ENCODE peak calls at places on chromosomes 4 and X, in ten cellular contexts. One of them, this sample, is unnamed.

GRCh38 chr4:87152310-87153061 is 67.9 kb downstream of the KLHL8 start:
- DNase-seq in heart left ventricle: no peak
- DNase-seq in gastrocnemius medialis: no peak
- DNase-seq in GM10248: no peak
- DNase-seq in CD4-positive, CD25-positive, alpha-beta regulatory T cell: no peak
- DNase-seq in GM18507: no peak
- DNase-seq in Kasumi-1: no peak
- DNase-seq in T1000: no peak
- DNase-seq in heart right ventricle: no peak
- DNase-seq in kidney tubule cell: no peak
- DNase-seq in this sample: no peak

GRCh38 chrX:104270916-104271512 is 16.3 kb upstream of the ESX1 start:
- DNase-seq in GM10248: no peak
- DNase-seq in heart right ventricle: peak; percentile 39
- DNase-seq in T1000: no peak
- DNase-seq in heart left ventricle: peak; percentile 15
- DNase-seq in gastrocnemius medialis: peak; percentile 55
- DNase-seq in CD4-positive, CD25-positive, alpha-beta regulatory T cell: peak; percentile 33
- DNase-seq in GM18507: no peak
- DNase-seq in Kasumi-1: peak; percentile 37
- DNase-seq in kidney tubule cell: peak; percentile 55
- DNase-seq in this sample: peak; percentile 51

GRCh38 chr4:122584517-122584916 is 36.3 kb downstream of the IL21 start:
- DNase-seq in heart right ventricle: no peak
- DNase-seq in kidney tubule cell: peak; percentile 44
- DNase-seq in gastrocnemius medialis: no peak
- DNase-seq in T1000: no peak
- DNase-seq in Kasumi-1: peak; percentile 49
- DNase-seq in GM18507: no peak
- DNase-seq in CD4-positive, CD25-positive, alpha-beta regulatory T cell: peak; percentile 6
- DNase-seq in GM10248: peak; percentile 25
- DNase-seq in heart left ventricle: no peak
- DNase-seq in this sample: peak; percentile 68

GRCh38 chr4:76053730-76054129 is 17.9 kb upstream of the CXCL11 start:
- DNase-seq in CD4-positive, CD25-positive, alpha-beta regulatory T cell: no peak
- DNase-seq in heart right ventricle: no peak
- DNase-seq in kidney tubule cell: no peak
- DNase-seq in gastrocnemius medialis: no peak
- DNase-seq in Kasumi-1: no peak
- DNase-seq in T1000: no peak
- DNase-seq in GM10248: no peak
- DNase-seq in GM18507: no peak
- DNase-seq in heart left ventricle: no peak
- DNase-seq in this sample: peak; percentile 16

GRCh38 chr4:24330198-24330972 is 254.0 kb downstream of the DHX15 start:
- DNase-seq in GM10248: no peak
- DNase-seq in heart left ventricle: no peak
- DNase-seq in gastrocnemius medialis: no peak
- DNase-seq in kidney tubule cell: peak; percentile 70
- DNase-seq in heart right ventricle: no peak
- DNase-seq in Kasumi-1: no peak
- DNase-seq in GM18507: no peak
- DNase-seq in T1000: no peak
- DNase-seq in CD4-positive, CD25-positive, alpha-beta regulatory T cell: no peak
- DNase-seq in this sample: peak; percentile 31

GRCh38 chr4:160848489-160848888 is 1315.3 kb downstream of the FSTL5 start:
- DNase-seq in gastrocnemius medialis: no peak
- DNase-seq in Kasumi-1: no peak
- DNase-seq in heart right ventricle: no peak
- DNase-seq in GM18507: no peak
- DNase-seq in kidney tubule cell: no peak
- DNase-seq in heart left ventricle: no peak
- DNase-seq in GM10248: no peak
- DNase-seq in T1000: no peak
- DNase-seq in CD4-positive, CD25-positive, alpha-beta regulatory T cell: no peak
- DNase-seq in this sample: no peak

GRCh38 chrX:120769576-120770341 is 105.9 kb downstream of the CT47B1 start:
- DNase-seq in gastrocnemius medialis: no peak
- DNase-seq in GM10248: peak; percentile 19
- DNase-seq in heart right ventricle: peak; percentile 4
- DNase-seq in Kasumi-1: peak; percentile 34
- DNase-seq in T1000: peak; percentile 0
- DNase-seq in CD4-positive, CD25-positive, alpha-beta regulatory T cell: peak; percentile 28
- DNase-seq in GM18507: no peak
- DNase-seq in heart left ventricle: no peak
- DNase-seq in kidney tubule cell: peak; percentile 62
- DNase-seq in this sample: peak; percentile 71

GRCh38 chr4:88087004-88087403 is 71.4 kb downstream of the ABCG2 start:
- DNase-seq in T1000: no peak
- DNase-seq in CD4-positive, CD25-positive, alpha-beta regulatory T cell: no peak
- DNase-seq in GM18507: no peak
- DNase-seq in heart right ventricle: no peak
- DNase-seq in Kasumi-1: no peak
- DNase-seq in gastrocnemius medialis: no peak
- DNase-seq in kidney tubule cell: no peak
- DNase-seq in heart left ventricle: no peak
- DNase-seq in GM10248: no peak
- DNase-seq in this sample: no peak

GRCh38 chr4:8092282-8092681 is 66.3 kb downstream of the ABLIM2 start:
- DNase-seq in Kasumi-1: no peak
- DNase-seq in heart left ventricle: no peak
- DNase-seq in GM10248: no peak
- DNase-seq in gastrocnemius medialis: no peak
- DNase-seq in kidney tubule cell: no peak
- DNase-seq in GM18507: no peak
- DNase-seq in CD4-positive, CD25-positive, alpha-beta regulatory T cell: no peak
- DNase-seq in T1000: no peak
- DNase-seq in heart right ventricle: no peak
- DNase-seq in this sample: no peak

GRCh38 chr4:7752649-7753048 is 187.0 kb downstream of the AFAP1 start:
- DNase-seq in kidney tubule cell: peak; percentile 54
- DNase-seq in Kasumi-1: no peak
- DNase-seq in T1000: no peak
- DNase-seq in heart left ventricle: no peak
- DNase-seq in heart right ventricle: no peak
- DNase-seq in gastrocnemius medialis: no peak
- DNase-seq in CD4-positive, CD25-positive, alpha-beta regulatory T cell: no peak
- DNase-seq in GM18507: no peak
- DNase-seq in GM10248: no peak
- DNase-seq in this sample: peak; percentile 13

GRCh38 chr4:176883681-176884418 is 91.1 kb upstream of the VEGFC start:
- DNase-seq in kidney tubule cell: peak; percentile 63
- DNase-seq in heart right ventricle: no peak
- DNase-seq in CD4-positive, CD25-positive, alpha-beta regulatory T cell: no peak
- DNase-seq in gastrocnemius medialis: no peak
- DNase-seq in heart left ventricle: no peak
- DNase-seq in Kasumi-1: peak; percentile 2
- DNase-seq in GM18507: no peak
- DNase-seq in T1000: no peak
- DNase-seq in GM10248: no peak
- DNase-seq in this sample: peak; percentile 39

GRCh38 chrX:47796433-47796906 is 40.2 kb upstream of the ZNF81 start:
- DNase-seq in heart left ventricle: no peak
- DNase-seq in gastrocnemius medialis: no peak
- DNase-seq in GM10248: no peak
- DNase-seq in T1000: no peak
- DNase-seq in CD4-positive, CD25-positive, alpha-beta regulatory T cell: no peak
- DNase-seq in heart right ventricle: no peak
- DNase-seq in kidney tubule cell: peak; percentile 17
- DNase-seq in GM18507: no peak
- DNase-seq in Kasumi-1: no peak
- DNase-seq in this sample: peak; percentile 67

GRCh38 chrX:31819455-31819854 is 747.6 kb upstream of the FTHL17 start:
- DNase-seq in GM18507: no peak
- DNase-seq in heart left ventricle: no peak
- DNase-seq in kidney tubule cell: no peak
- DNase-seq in T1000: no peak
- DNase-seq in CD4-positive, CD25-positive, alpha-beta regulatory T cell: no peak
- DNase-seq in Kasumi-1: no peak
- DNase-seq in GM10248: no peak
- DNase-seq in heart right ventricle: peak; percentile 3
- DNase-seq in gastrocnemius medialis: no peak
- DNase-seq in this sample: no peak

GRCh38 chr4:177016541-177017141 is 223.9 kb upstream of the VEGFC start:
- DNase-seq in Kasumi-1: no peak
- DNase-seq in GM10248: no peak
- DNase-seq in heart right ventricle: no peak
- DNase-seq in CD4-positive, CD25-positive, alpha-beta regulatory T cell: no peak
- DNase-seq in gastrocnemius medialis: no peak
- DNase-seq in GM18507: no peak
- DNase-seq in kidney tubule cell: no peak
- DNase-seq in T1000: no peak
- DNase-seq in heart left ventricle: no peak
- DNase-seq in this sample: peak; percentile 87

GRCh38 chr4:181475781-181476180 is 767.4 kb upstream of the TENM3 start:
- DNase-seq in CD4-positive, CD25-positive, alpha-beta regulatory T cell: no peak
- DNase-seq in GM10248: no peak
- DNase-seq in T1000: no peak
- DNase-seq in Kasumi-1: no peak
- DNase-seq in GM18507: no peak
- DNase-seq in heart left ventricle: peak; percentile 14
- DNase-seq in gastrocnemius medialis: no peak
- DNase-seq in heart right ventricle: peak; percentile 33
- DNase-seq in kidney tubule cell: no peak
- DNase-seq in this sample: no peak

GRCh38 chr4:111977419-111977965 is 167.8 kb upstream of the FAM241A start:
- DNase-seq in T1000: no peak
- DNase-seq in CD4-positive, CD25-positive, alpha-beta regulatory T cell: no peak
- DNase-seq in heart right ventricle: no peak
- DNase-seq in GM10248: no peak
- DNase-seq in kidney tubule cell: no peak
- DNase-seq in heart left ventricle: no peak
- DNase-seq in GM18507: no peak
- DNase-seq in Kasumi-1: no peak
- DNase-seq in gastrocnemius medialis: no peak
- DNase-seq in this sample: peak; percentile 32

GRCh38 chr4:20042769-20043168 is 208.9 kb upstream of the SLIT2 start:
- DNase-seq in GM18507: no peak
- DNase-seq in CD4-positive, CD25-positive, alpha-beta regulatory T cell: no peak
- DNase-seq in kidney tubule cell: no peak
- DNase-seq in Kasumi-1: no peak
- DNase-seq in heart right ventricle: no peak
- DNase-seq in GM10248: no peak
- DNase-seq in gastrocnemius medialis: no peak
- DNase-seq in T1000: no peak
- DNase-seq in heart left ventricle: no peak
- DNase-seq in this sample: peak; percentile 19

GRCh38 chrX:47958943-47959342 is 44.8 kb downstream of the ZNF182 start:
- DNase-seq in Kasumi-1: peak; percentile 4
- DNase-seq in heart right ventricle: no peak
- DNase-seq in GM10248: peak; percentile 13
- DNase-seq in T1000: no peak
- DNase-seq in heart left ventricle: no peak
- DNase-seq in CD4-positive, CD25-positive, alpha-beta regulatory T cell: no peak
- DNase-seq in kidney tubule cell: no peak
- DNase-seq in gastrocnemius medialis: no peak
- DNase-seq in GM18507: no peak
- DNase-seq in this sample: peak; percentile 1

GRCh38 chr4:38751341-38752043 is 31.3 kb downstream of the TLR10 start:
- DNase-seq in GM18507: no peak
- DNase-seq in kidney tubule cell: no peak
- DNase-seq in heart left ventricle: no peak
- DNase-seq in heart right ventricle: no peak
- DNase-seq in gastrocnemius medialis: no peak
- DNase-seq in Kasumi-1: no peak
- DNase-seq in GM10248: no peak
- DNase-seq in CD4-positive, CD25-positive, alpha-beta regulatory T cell: no peak
- DNase-seq in T1000: no peak
- DNase-seq in this sample: no peak

GRCh38 chr4:53614616-53615015 is 23.3 kb upstream of the LNX1 start:
- DNase-seq in CD4-positive, CD25-positive, alpha-beta regulatory T cell: no peak
- DNase-seq in heart left ventricle: no peak
- DNase-seq in kidney tubule cell: peak; percentile 13
- DNase-seq in gastrocnemius medialis: no peak
- DNase-seq in T1000: no peak
- DNase-seq in GM10248: no peak
- DNase-seq in GM18507: no peak
- DNase-seq in Kasumi-1: no peak
- DNase-seq in heart right ventricle: no peak
- DNase-seq in this sample: peak; percentile 42

GRCh38 chr4:7960017-7960789 is 20.5 kb upstream of the AFAP1 start:
- DNase-seq in CD4-positive, CD25-positive, alpha-beta regulatory T cell: no peak
- DNase-seq in GM10248: no peak
- DNase-seq in gastrocnemius medialis: peak; percentile 30
- DNase-seq in Kasumi-1: no peak
- DNase-seq in kidney tubule cell: no peak
- DNase-seq in heart left ventricle: no peak
- DNase-seq in GM18507: no peak
- DNase-seq in T1000: peak; percentile 76
- DNase-seq in heart right ventricle: no peak
- DNase-seq in this sample: peak; percentile 80

GRCh38 chr4:11624370-11624769 is 195.7 kb upstream of the HS3ST1 start:
- DNase-seq in GM18507: no peak
- DNase-seq in Kasumi-1: no peak
- DNase-seq in GM10248: no peak
- DNase-seq in gastrocnemius medialis: no peak
- DNase-seq in CD4-positive, CD25-positive, alpha-beta regulatory T cell: no peak
- DNase-seq in kidney tubule cell: peak; percentile 95
- DNase-seq in T1000: no peak
- DNase-seq in heart left ventricle: no peak
- DNase-seq in heart right ventricle: no peak
- DNase-seq in this sample: peak; percentile 95

GRCh38 chr4:30901781-30902479 is 181.8 kb downstream of the PCDH7 start:
- DNase-seq in heart left ventricle: no peak
- DNase-seq in CD4-positive, CD25-positive, alpha-beta regulatory T cell: no peak
- DNase-seq in GM10248: no peak
- DNase-seq in T1000: no peak
- DNase-seq in Kasumi-1: no peak
- DNase-seq in heart right ventricle: no peak
- DNase-seq in kidney tubule cell: peak; percentile 45
- DNase-seq in GM18507: no peak
- DNase-seq in gastrocnemius medialis: no peak
- DNase-seq in this sample: no peak

GRCh38 chr4:109611045-109611616 is 51.1 kb downstream of the MCUB start:
- DNase-seq in CD4-positive, CD25-positive, alpha-beta regulatory T cell: no peak
- DNase-seq in GM10248: no peak
- DNase-seq in gastrocnemius medialis: no peak
- DNase-seq in heart left ventricle: no peak
- DNase-seq in GM18507: no peak
- DNase-seq in heart right ventricle: no peak
- DNase-seq in Kasumi-1: no peak
- DNase-seq in kidney tubule cell: no peak
- DNase-seq in T1000: no peak
- DNase-seq in this sample: no peak

GRCh38 chrX:112043997-112044396 is 38.6 kb downstream of the TRPC5 start:
- DNase-seq in heart left ventricle: no peak
- DNase-seq in heart right ventricle: no peak
- DNase-seq in T1000: no peak
- DNase-seq in GM10248: no peak
- DNase-seq in GM18507: no peak
- DNase-seq in CD4-positive, CD25-positive, alpha-beta regulatory T cell: peak; percentile 25
- DNase-seq in Kasumi-1: peak; percentile 33
- DNase-seq in gastrocnemius medialis: no peak
- DNase-seq in kidney tubule cell: peak; percentile 31
- DNase-seq in this sample: peak; percentile 22

GRCh38 chrX:101219840-101220191 is 230 bp downstream of the DRP2 start:
- DNase-seq in heart right ventricle: no peak
- DNase-seq in GM10248: no peak
- DNase-seq in heart left ventricle: no peak
- DNase-seq in kidney tubule cell: no peak
- DNase-seq in CD4-positive, CD25-positive, alpha-beta regulatory T cell: no peak
- DNase-seq in gastrocnemius medialis: no peak
- DNase-seq in GM18507: no peak
- DNase-seq in Kasumi-1: no peak
- DNase-seq in T1000: no peak
- DNase-seq in this sample: no peak

GRCh38 chrX:68982476-68982875 is 153.7 kb downstream of the EFNB1 start:
- DNase-seq in heart right ventricle: no peak
- DNase-seq in GM18507: no peak
- DNase-seq in gastrocnemius medialis: no peak
- DNase-seq in CD4-positive, CD25-positive, alpha-beta regulatory T cell: no peak
- DNase-seq in kidney tubule cell: no peak
- DNase-seq in GM10248: no peak
- DNase-seq in T1000: no peak
- DNase-seq in heart left ventricle: no peak
- DNase-seq in Kasumi-1: no peak
- DNase-seq in this sample: no peak

GRCh38 chr4:112327950-112328349 is 30.8 kb downstream of the ALPK1 start:
- DNase-seq in CD4-positive, CD25-positive, alpha-beta regulatory T cell: peak; percentile 78
- DNase-seq in heart right ventricle: no peak
- DNase-seq in kidney tubule cell: peak; percentile 68
- DNase-seq in GM10248: peak; percentile 57
- DNase-seq in gastrocnemius medialis: no peak
- DNase-seq in heart left ventricle: no peak
- DNase-seq in Kasumi-1: peak; percentile 88
- DNase-seq in GM18507: peak; percentile 22
- DNase-seq in T1000: no peak
- DNase-seq in this sample: peak; percentile 67

This sample was measured in epithelial cell of esophagus.